ENCODE peak calls at places on chromosome 7, in eight cellular contexts. One of them, this sample, is unnamed.
A peak's percentile ranks its signal among the peaks of the same experiment; 100 is the strongest.

GRCh38 chr7:147509052-147509480 is 1081.5 kb upstream of the C7orf33 start:
- DNase-seq in BJ: no peak
- DNase-seq in fibroblast of lung: peak; percentile 53
- DNase-seq in H1: no peak
- DNase-seq in Peyer's patch: no peak
- DNase-seq in CD8-positive, alpha-beta memory T cell: no peak
- DNase-seq in left ventricle myocardium inferior: no peak
- DNase-seq in NT2/D1: no peak
- DNase-seq in this sample: no peak

GRCh38 chr7:124033093-124033806 is 383 bp upstream of the TMEM229A start:
- DNase-seq in H1: no peak
- DNase-seq in left ventricle myocardium inferior: peak; percentile 22
- DNase-seq in CD8-positive, alpha-beta memory T cell: no peak
- DNase-seq in NT2/D1: peak; percentile 36
- DNase-seq in Peyer's patch: no peak
- DNase-seq in fibroblast of lung: no peak
- DNase-seq in BJ: no peak
- DNase-seq in this sample: no peak

GRCh38 chr7:140448781-140449180 is 30.5 kb downstream of the MKRN1 start:
- DNase-seq in NT2/D1: peak; percentile 48
- DNase-seq in left ventricle myocardium inferior: no peak
- DNase-seq in fibroblast of lung: no peak
- DNase-seq in Peyer's patch: no peak
- DNase-seq in BJ: no peak
- DNase-seq in CD8-positive, alpha-beta memory T cell: no peak
- DNase-seq in H1: no peak
- DNase-seq in this sample: no peak

GRCh38 chr7:978416-979091 is 3.2 kb upstream of the COX19 start:
- DNase-seq in BJ: no peak
- DNase-seq in left ventricle myocardium inferior: no peak
- DNase-seq in Peyer's patch: no peak
- DNase-seq in NT2/D1: no peak
- DNase-seq in fibroblast of lung: no peak
- DNase-seq in CD8-positive, alpha-beta memory T cell: no peak
- DNase-seq in H1: no peak
- DNase-seq in this sample: no peak

GRCh38 chr7:102450242-102450641 is 14.4 kb downstream of the ALKBH4 start:
- DNase-seq in H1: no peak
- DNase-seq in NT2/D1: no peak
- DNase-seq in Peyer's patch: peak; percentile 64
- DNase-seq in left ventricle myocardium inferior: no peak
- DNase-seq in CD8-positive, alpha-beta memory T cell: peak; percentile 36
- DNase-seq in fibroblast of lung: no peak
- DNase-seq in BJ: no peak
- DNase-seq in this sample: no peak

GRCh38 chr7:124765401-124766352 is at the start of gene GPR37:
- DNase-seq in BJ: no peak
- DNase-seq in Peyer's patch: no peak
- DNase-seq in fibroblast of lung: peak; percentile 58
- DNase-seq in CD8-positive, alpha-beta memory T cell: peak; percentile 2
- DNase-seq in left ventricle myocardium inferior: no peak
- DNase-seq in NT2/D1: peak; percentile 55
- DNase-seq in H1: peak; percentile 59
- DNase-seq in this sample: peak; percentile 10

GRCh38 chr7:137592232-137592896 is 248.8 kb upstream of the PTN start:
- DNase-seq in H1: peak; percentile 25
- DNase-seq in left ventricle myocardium inferior: peak; percentile 36
- DNase-seq in BJ: peak; percentile 16
- DNase-seq in CD8-positive, alpha-beta memory T cell: no peak
- DNase-seq in NT2/D1: peak; percentile 49
- DNase-seq in Peyer's patch: no peak
- DNase-seq in fibroblast of lung: peak; percentile 71
- DNase-seq in this sample: peak; percentile 14

GRCh38 chr7:139543801-139544603 is 20.5 kb downstream of the CLEC2L start:
- DNase-seq in BJ: no peak
- DNase-seq in NT2/D1: no peak
- DNase-seq in CD8-positive, alpha-beta memory T cell: no peak
- DNase-seq in fibroblast of lung: no peak
- DNase-seq in Peyer's patch: no peak
- DNase-seq in H1: no peak
- DNase-seq in left ventricle myocardium inferior: no peak
- DNase-seq in this sample: no peak

GRCh38 chr7:87735360-87735759 is 107.2 kb downstream of the RUNDC3B start:
- DNase-seq in fibroblast of lung: peak; percentile 33
- DNase-seq in CD8-positive, alpha-beta memory T cell: no peak
- DNase-seq in BJ: no peak
- DNase-seq in Peyer's patch: no peak
- DNase-seq in H1: no peak
- DNase-seq in left ventricle myocardium inferior: no peak
- DNase-seq in NT2/D1: no peak
- DNase-seq in this sample: no peak

GRCh38 chr7:75715864-75716263 is 22.9 kb downstream of the HIP1 start:
- DNase-seq in NT2/D1: no peak
- DNase-seq in left ventricle myocardium inferior: no peak
- DNase-seq in BJ: no peak
- DNase-seq in H1: no peak
- DNase-seq in fibroblast of lung: no peak
- DNase-seq in Peyer's patch: no peak
- DNase-seq in CD8-positive, alpha-beta memory T cell: no peak
- DNase-seq in this sample: no peak

GRCh38 chr7:2260820-2261219 is 18.8 kb downstream of the NUDT1 start:
- DNase-seq in CD8-positive, alpha-beta memory T cell: no peak
- DNase-seq in left ventricle myocardium inferior: no peak
- DNase-seq in H1: no peak
- DNase-seq in fibroblast of lung: no peak
- DNase-seq in NT2/D1: no peak
- DNase-seq in Peyer's patch: no peak
- DNase-seq in BJ: no peak
- DNase-seq in this sample: no peak

GRCh38 chr7:139417478-139417877 is 57.8 kb downstream of the LUC7L2 start:
- DNase-seq in H1: no peak
- DNase-seq in Peyer's patch: no peak
- DNase-seq in fibroblast of lung: no peak
- DNase-seq in NT2/D1: no peak
- DNase-seq in BJ: no peak
- DNase-seq in CD8-positive, alpha-beta memory T cell: no peak
- DNase-seq in left ventricle myocardium inferior: no peak
- DNase-seq in this sample: no peak

GRCh38 chr7:27921081-27921836 is 181.3 kb downstream of the TAX1BP1 start:
- DNase-seq in CD8-positive, alpha-beta memory T cell: peak; percentile 16
- DNase-seq in H1: peak; percentile 41
- DNase-seq in Peyer's patch: no peak
- DNase-seq in fibroblast of lung: peak; percentile 80
- DNase-seq in NT2/D1: peak; percentile 81
- DNase-seq in BJ: peak; percentile 94
- DNase-seq in left ventricle myocardium inferior: no peak
- DNase-seq in this sample: peak; percentile 81

GRCh38 chr7:118898284-118898683 is 673.8 kb downstream of the ANKRD7 start:
- DNase-seq in NT2/D1: no peak
- DNase-seq in BJ: no peak
- DNase-seq in Peyer's patch: no peak
- DNase-seq in fibroblast of lung: no peak
- DNase-seq in left ventricle myocardium inferior: no peak
- DNase-seq in CD8-positive, alpha-beta memory T cell: no peak
- DNase-seq in H1: no peak
- DNase-seq in this sample: no peak

GRCh38 chr7:35261476-35262285 is 7.8 kb upstream of the TBX20 start:
- DNase-seq in BJ: no peak
- DNase-seq in Peyer's patch: no peak
- DNase-seq in H1: no peak
- DNase-seq in fibroblast of lung: no peak
- DNase-seq in CD8-positive, alpha-beta memory T cell: no peak
- DNase-seq in left ventricle myocardium inferior: peak; percentile 36
- DNase-seq in NT2/D1: no peak
- DNase-seq in this sample: no peak

GRCh38 chr7:120740348-120740747 is 117.6 kb downstream of the TSPAN12 start:
- DNase-seq in H1: no peak
- DNase-seq in fibroblast of lung: peak; percentile 52
- DNase-seq in BJ: no peak
- DNase-seq in NT2/D1: no peak
- DNase-seq in left ventricle myocardium inferior: no peak
- DNase-seq in Peyer's patch: no peak
- DNase-seq in CD8-positive, alpha-beta memory T cell: no peak
- DNase-seq in this sample: no peak

GRCh38 chr7:28582226-28582625 is 169.9 kb downstream of the CREB5 start:
- DNase-seq in left ventricle myocardium inferior: no peak
- DNase-seq in Peyer's patch: no peak
- DNase-seq in H1: no peak
- DNase-seq in NT2/D1: no peak
- DNase-seq in CD8-positive, alpha-beta memory T cell: no peak
- DNase-seq in fibroblast of lung: no peak
- DNase-seq in BJ: no peak
- DNase-seq in this sample: no peak

GRCh38 chr7:127252380-127252718 is 392 bp downstream of the GRM8 start:
- DNase-seq in NT2/D1: no peak
- DNase-seq in H1: no peak
- DNase-seq in CD8-positive, alpha-beta memory T cell: no peak
- DNase-seq in left ventricle myocardium inferior: no peak
- DNase-seq in Peyer's patch: no peak
- DNase-seq in BJ: no peak
- DNase-seq in fibroblast of lung: no peak
- DNase-seq in this sample: no peak

GRCh38 chr7:127254163-127254684 is 1.5 kb upstream of the GRM8 start:
- DNase-seq in CD8-positive, alpha-beta memory T cell: no peak
- DNase-seq in H1: no peak
- DNase-seq in left ventricle myocardium inferior: no peak
- DNase-seq in BJ: no peak
- DNase-seq in fibroblast of lung: no peak
- DNase-seq in NT2/D1: no peak
- DNase-seq in Peyer's patch: no peak
- DNase-seq in this sample: no peak

GRCh38 chr7:127253289-127254162 is 785 bp upstream of the GRM8 start:
- DNase-seq in BJ: no peak
- DNase-seq in Peyer's patch: peak; percentile 46
- DNase-seq in fibroblast of lung: peak; percentile 49
- DNase-seq in CD8-positive, alpha-beta memory T cell: peak; percentile 40
- DNase-seq in left ventricle myocardium inferior: peak; percentile 60
- DNase-seq in NT2/D1: peak; percentile 59
- DNase-seq in H1: peak; percentile 34
- DNase-seq in this sample: peak; percentile 18

GRCh38 chr7:127251458-127252379 is 1.0 kb downstream of the GRM8 start:
- DNase-seq in left ventricle myocardium inferior: no peak
- DNase-seq in H1: no peak
- DNase-seq in NT2/D1: no peak
- DNase-seq in CD8-positive, alpha-beta memory T cell: no peak
- DNase-seq in fibroblast of lung: no peak
- DNase-seq in Peyer's patch: no peak
- DNase-seq in BJ: no peak
- DNase-seq in this sample: no peak

DNA sequence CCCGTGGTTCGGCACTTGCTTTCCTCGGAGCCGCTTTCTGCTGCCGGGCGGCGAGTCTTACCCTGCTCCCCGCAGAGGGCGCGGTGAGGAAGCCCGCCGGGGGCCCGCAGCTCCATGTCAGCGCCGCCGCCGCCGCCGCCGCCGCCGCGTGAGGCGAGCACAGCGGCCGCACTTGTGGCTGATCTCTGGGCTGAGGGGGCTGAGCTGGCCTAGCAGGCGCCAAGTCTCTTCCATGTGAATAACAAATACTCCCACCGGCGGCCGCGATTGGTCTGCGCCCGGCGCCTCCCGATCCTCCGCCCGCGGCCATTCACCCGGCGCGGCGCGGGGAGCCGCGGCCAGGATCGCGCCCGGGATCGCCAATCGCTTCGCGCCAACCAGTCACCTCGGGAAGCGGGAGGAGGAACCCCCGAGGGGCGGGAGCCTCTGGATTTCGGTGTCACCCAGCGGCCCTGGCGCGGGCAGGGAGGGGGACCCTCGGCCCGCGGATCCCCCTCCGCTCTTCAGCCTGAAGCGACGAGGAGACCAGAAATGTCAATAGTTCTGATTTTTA is at the start of gene GRM8:
- DNase-seq in left ventricle myocardium inferior: peak; percentile 27
- DNase-seq in H1: peak; percentile 47
- DNase-seq in NT2/D1: peak; percentile 76
- DNase-seq in BJ: no peak
- DNase-seq in CD8-positive, alpha-beta memory T cell: no peak
- DNase-seq in Peyer's patch: no peak
- DNase-seq in fibroblast of lung: peak; percentile 53
- DNase-seq in this sample: no peak
- H3K4me3 ChIP-seq in left ventricle myocardium inferior: peak within 1 kb of the TSS; percentile 85
- H3K4me3 ChIP-seq in H1: peak within 1 kb of the TSS; percentile 80
- H3K4me3 ChIP-seq in NT2/D1: peak within 1 kb of the TSS; percentile 75
- H3K4me3 ChIP-seq in BJ: peak within 1 kb of the TSS; percentile 61
- H3K4me3 ChIP-seq in CD8-positive, alpha-beta memory T cell: peak within 1 kb of the TSS; percentile 59
- H3K4me3 ChIP-seq in Peyer's patch: peak within 1 kb of the TSS; percentile 64
- H3K4me3 ChIP-seq in fibroblast of lung: peak within 1 kb of the TSS; percentile 52
- H3K4me3 ChIP-seq in this sample: peak within 1 kb of the TSS; percentile 54

GRCh38 chr7:55120074-55120473 is 101.3 kb downstream of the EGFR start:
- DNase-seq in NT2/D1: no peak
- DNase-seq in fibroblast of lung: no peak
- DNase-seq in Peyer's patch: no peak
- DNase-seq in CD8-positive, alpha-beta memory T cell: no peak
- DNase-seq in BJ: no peak
- DNase-seq in left ventricle myocardium inferior: no peak
- DNase-seq in H1: no peak
- DNase-seq in this sample: no peak
- H3K4me3 ChIP-seq in NT2/D1: no peak overlapping the region
- H3K4me3 ChIP-seq in fibroblast of lung: no peak overlapping the region
- H3K4me3 ChIP-seq in Peyer's patch: no peak overlapping the region
- H3K4me3 ChIP-seq in CD8-positive, alpha-beta memory T cell: no peak overlapping the region
- H3K4me3 ChIP-seq in BJ: no peak overlapping the region
- H3K4me3 ChIP-seq in left ventricle myocardium inferior: no peak overlapping the region
- H3K4me3 ChIP-seq in H1: no peak overlapping the region
- H3K4me3 ChIP-seq in this sample: no peak overlapping the region

GRCh38 chr7:112414855-112415490 is 35.3 kb upstream of the IFRD1 start:
- DNase-seq in Peyer's patch: no peak
- DNase-seq in NT2/D1: no peak
- DNase-seq in left ventricle myocardium inferior: no peak
- DNase-seq in BJ: no peak
- DNase-seq in CD8-positive, alpha-beta memory T cell: no peak
- DNase-seq in fibroblast of lung: peak; percentile 27
- DNase-seq in H1: no peak
- DNase-seq in this sample: peak; percentile 35
- H3K4me3 ChIP-seq in Peyer's patch: no peak overlapping the region
- H3K4me3 ChIP-seq in NT2/D1: no peak overlapping the region
- H3K4me3 ChIP-seq in left ventricle myocardium inferior: no peak overlapping the region
- H3K4me3 ChIP-seq in BJ: no peak overlapping the region
- H3K4me3 ChIP-seq in CD8-positive, alpha-beta memory T cell: no peak overlapping the region
- H3K4me3 ChIP-seq in fibroblast of lung: no peak overlapping the region
- H3K4me3 ChIP-seq in H1: no peak overlapping the region
- H3K4me3 ChIP-seq in this sample: no peak overlapping the region

DNA sequence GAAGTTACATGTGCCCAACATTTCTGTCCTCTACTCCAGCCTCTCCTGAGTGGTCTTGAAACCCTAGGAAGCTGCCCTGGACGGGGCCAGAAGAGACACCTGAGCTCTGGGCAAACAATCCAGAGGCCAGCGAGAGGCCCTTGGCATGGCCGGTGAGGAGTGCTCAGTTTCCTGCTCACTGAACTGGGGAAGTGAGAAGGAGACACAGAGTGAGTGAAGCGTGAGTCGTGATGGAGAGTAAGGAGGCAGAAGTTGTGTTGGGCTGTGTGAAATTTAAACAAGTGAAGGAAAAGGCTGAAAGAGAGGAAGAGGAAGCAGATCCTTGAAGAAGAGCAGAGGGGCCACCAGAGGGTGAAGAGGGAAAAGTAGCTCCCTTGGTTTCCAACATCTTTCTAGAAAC is 73.2 kb downstream of the WNT2 start:
- DNase-seq in left ventricle myocardium inferior: no peak
- DNase-seq in BJ: no peak
- DNase-seq in fibroblast of lung: no peak
- DNase-seq in Peyer's patch: no peak
- DNase-seq in NT2/D1: no peak
- DNase-seq in H1: no peak
- DNase-seq in CD8-positive, alpha-beta memory T cell: no peak
- DNase-seq in this sample: no peak
- H3K4me3 ChIP-seq in left ventricle myocardium inferior: no peak overlapping the region
- H3K4me3 ChIP-seq in BJ: no peak overlapping the region
- H3K4me3 ChIP-seq in fibroblast of lung: no peak overlapping the region
- H3K4me3 ChIP-seq in Peyer's patch: no peak overlapping the region
- H3K4me3 ChIP-seq in NT2/D1: no peak overlapping the region
- H3K4me3 ChIP-seq in H1: no peak overlapping the region
- H3K4me3 ChIP-seq in CD8-positive, alpha-beta memory T cell: no peak overlapping the region
- H3K4me3 ChIP-seq in this sample: no peak overlapping the region